ENCODE peak calls at places on chromosomes 5 and 9, in seven cellular contexts. P, U, Q, V, X, G and D are unnamed samples.
A peak's percentile ranks its signal among the peaks of the same experiment; 100 is the strongest.

GRCh38 chr5:173689713-173690360 is 73.4 kb upstream of the BOD1 start:
- DNase-seq in V (no peak), G (peak; percentile 76), U (no peak), Q (peak; percentile 48), X (peak; percentile 63), P (no peak), D (peak; percentile 68)

GRCh38 chr9:133261103-133261752 is 13.8 kb downstream of the ABO start:
- DNase-seq in Q (no peak), U (no peak), V (no peak), G (no peak), P (no peak), X (no peak), D (no peak)

GRCh38 chr9:87184956-87185642 is 237.8 kb upstream of the GAS1 start:
- DNase-seq in P (peak; percentile 87), X (no peak), V (no peak), Q (no peak), U (no peak), G (no peak), D (no peak)

GRCh38 chr5:74034738-74035137 is 408.7 kb downstream of the ARHGEF28 start:
- DNase-seq in G (no peak), U (no peak), V (no peak), X (no peak), P (peak; percentile 97), Q (peak; percentile 6), D (no peak)

GRCh38 chr9:109082091-109082620 is 37.6 kb downstream of the TMEM245 start:
- DNase-seq in P (no peak), V (no peak), X (no peak), Q (no peak), U (no peak), G (no peak), D (no peak)

GRCh38 chr5:119515192-119515591 is 62.9 kb downstream of the HSD17B4 start:
- DNase-seq in U (no peak), G (no peak), V (no peak), P (peak; percentile 52), Q (no peak), X (no peak), D (no peak)

GRCh38 chr9:108937561-108938305 is 3.5 kb downstream of the ABITRAM start:
- DNase-seq in G (no peak), P (no peak), X (no peak), U (no peak), V (no peak), Q (no peak), D (no peak)

GRCh38 chr5:147397616-147398015 is 112.3 kb downstream of the DPYSL3 start:
- DNase-seq in Q (peak; percentile 23), X (peak; percentile 81), G (no peak), P (no peak), V (no peak), U (no peak), D (no peak)

GRCh38 chr9:33437898-33438297 is 9.5 kb downstream of the AQP3 start:
- DNase-seq in X (no peak), G (peak; percentile 37), V (no peak), P (no peak), U (no peak), Q (no peak), D (no peak)

GRCh38 chr5:133653602-133653995 is 41.3 kb upstream of the FSTL4 start:
- DNase-seq in V (no peak), P (no peak), U (no peak), Q (no peak), X (no peak), G (no peak), D (no peak)

GRCh38 chr5:88829773-88830172 is 53.2 kb downstream of the MEF2C start:
- DNase-seq in Q (no peak), P (no peak), V (no peak), G (peak; percentile 27), X (no peak), U (no peak), D (no peak)

GRCh38 chr5:142095651-142096330 is 12.8 kb upstream of the NDFIP1 start:
- DNase-seq in Q (no peak), G (no peak), P (no peak), X (no peak), V (no peak), U (no peak), D (no peak)

GRCh38 chr5:156137482-156137881 is 189.5 kb upstream of the SGCD start:
- DNase-seq in X (no peak), G (no peak), Q (peak; percentile 31), V (no peak), P (peak; percentile 70), U (no peak), D (no peak)

GRCh38 chr5:57410374-57411320 is 72.0 kb downstream of the ACTBL2 start:
- DNase-seq in U (no peak), X (no peak), Q (no peak), P (no peak), V (no peak), G (no peak), D (no peak)

GRCh38 chr9:94948567-94949235 is 222.2 kb downstream of the AOPEP start:
- DNase-seq in X (no peak), G (no peak), P (peak; percentile 68), Q (no peak), U (no peak), V (no peak), D (no peak)

GRCh38 chr9:94941211-94941875 is 214.8 kb downstream of the AOPEP start:
- DNase-seq in X (no peak), P (peak; percentile 47), V (no peak), U (no peak), Q (peak; percentile 91), G (no peak), D (peak; percentile 25)

GRCh38 chr9:94945191-94946144 is 219.0 kb downstream of the AOPEP start:
- DNase-seq in V (no peak), U (no peak), G (no peak), X (peak; percentile 30), P (peak; percentile 95), Q (peak; percentile 81), D (no peak)

GRCh38 chr9:94946256-94946655 is 219.8 kb downstream of the AOPEP start:
- DNase-seq in V (no peak), U (no peak), Q (no peak), G (no peak), X (no peak), P (no peak), D (no peak)

DNA sequence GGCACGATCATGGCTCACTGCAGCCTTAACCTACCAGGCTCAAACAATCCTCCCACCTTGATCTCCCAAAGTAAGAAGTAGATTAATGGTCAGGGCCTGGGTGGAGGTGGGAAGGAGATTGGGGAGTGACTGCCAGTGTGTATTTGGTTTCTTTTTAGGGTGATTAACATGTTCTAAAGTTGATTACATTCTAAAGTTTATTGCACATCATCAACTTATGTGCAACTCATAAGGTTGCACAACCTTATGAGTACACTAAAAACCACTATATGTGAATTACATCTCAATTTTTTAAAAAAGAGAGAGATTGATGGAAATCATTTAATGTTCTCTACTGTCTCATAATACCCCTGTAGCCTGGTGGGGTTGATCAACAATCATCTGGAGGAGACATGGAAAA is 218.1 kb downstream of the AOPEP start:
- DNase-seq in G (no peak), Q (no peak), X (no peak), U (no peak), P (no peak), V (no peak), D (no peak)
- H3K27ac ChIP-seq in G (no peak overlapping the region), Q (peak overlapping the region; percentile 93), X (no peak overlapping the region), U (no peak overlapping the region), P (peak overlapping the region; percentile 89), V (no peak overlapping the region), D (no peak overlapping the region)

GRCh38 chr5:157915638-157916037 is 56.7 kb upstream of the CLINT1 start:
- DNase-seq in X (no peak), Q (peak; percentile 31), G (peak; percentile 26), V (peak; percentile 57), P (peak; percentile 65), U (peak; percentile 67), D (peak; percentile 96)
- H3K4me1 ChIP-seq in X (peaks cover 16% of the 10 kb centered on the region), Q (peaks cover 8% of the 10 kb centered on the region), G (peaks cover 95% of the 10 kb centered on the region), V (peaks cover 13% of the 10 kb centered on the region), P (no peaks in the 10 kb centered on the region), U (peaks cover 70% of the 10 kb centered on the region), D (peaks cover 9% of the 10 kb centered on the region)

GRCh38 chr5:134738133-134738962 is at the start of gene CAMLG:
- DNase-seq in P (peak; percentile 96), Q (peak; percentile 99), G (peak; percentile 98), X (peak; percentile 99), V (peak; percentile 94), U (peak; percentile 98), D (peak; percentile 96)

GRCh38 chr5:134736173-134736812 is 2.1 kb upstream of the CAMLG start:
- DNase-seq in G (peak; percentile 34), U (no peak), Q (no peak), P (no peak), V (no peak), X (no peak), D (no peak)

GRCh38 chr5:134742134-134742533 is 3.8 kb downstream of the CAMLG start:
- DNase-seq in U (no peak), P (no peak), V (no peak), Q (no peak), G (no peak), X (no peak), D (no peak)

GRCh38 chr5:134741052-134741451 is 2.7 kb downstream of the CAMLG start:
- DNase-seq in Q (no peak), U (no peak), P (no peak), X (no peak), G (no peak), V (no peak), D (no peak)

DNA sequence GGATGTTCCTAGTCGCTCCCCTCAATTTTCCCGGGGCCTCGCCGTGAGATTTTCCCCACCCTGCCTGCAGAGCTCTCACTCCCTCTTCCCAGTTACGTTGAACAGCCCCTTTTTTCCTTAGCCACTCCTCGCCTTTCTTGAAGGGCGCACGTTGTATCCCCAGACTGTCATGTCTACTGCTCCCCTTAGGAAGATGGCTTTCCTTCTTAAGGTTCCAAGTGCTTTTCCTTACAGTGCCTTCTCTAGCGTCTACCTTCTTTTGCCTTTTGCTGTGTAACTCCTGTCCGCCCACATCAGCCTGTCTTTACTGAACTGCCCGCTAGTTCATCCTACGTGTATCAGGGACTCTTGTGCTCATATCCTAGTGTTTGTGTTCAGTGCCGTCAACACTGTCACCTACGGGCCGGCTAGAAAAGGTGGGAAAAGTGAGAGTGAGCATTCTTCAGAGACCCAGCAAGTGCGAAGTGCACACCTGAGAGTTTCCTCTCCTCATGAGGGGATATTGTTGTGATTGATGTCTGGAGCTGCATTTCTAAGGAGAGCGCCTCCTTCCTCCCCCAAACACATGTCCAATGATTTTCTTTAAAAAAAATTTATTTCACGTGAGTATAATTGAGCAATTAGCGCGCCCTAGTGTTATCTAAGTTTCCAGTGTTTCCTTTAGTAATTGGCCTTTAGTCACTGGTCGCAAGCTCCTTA is 764 bp downstream of the CAMLG start:
- DNase-seq in V (no peak), Q (peak; percentile 70), U (no peak), X (peak; percentile 77), P (peak; percentile 53), G (peak; percentile 65), D (peak; percentile 38)
- TF ChIP-seq CTCF in V (no peak), Q (peak; percentile 34), U (no peak), X (peak; percentile 16), P (no peak), G (peak; percentile 82), D (no peak)

DNA sequence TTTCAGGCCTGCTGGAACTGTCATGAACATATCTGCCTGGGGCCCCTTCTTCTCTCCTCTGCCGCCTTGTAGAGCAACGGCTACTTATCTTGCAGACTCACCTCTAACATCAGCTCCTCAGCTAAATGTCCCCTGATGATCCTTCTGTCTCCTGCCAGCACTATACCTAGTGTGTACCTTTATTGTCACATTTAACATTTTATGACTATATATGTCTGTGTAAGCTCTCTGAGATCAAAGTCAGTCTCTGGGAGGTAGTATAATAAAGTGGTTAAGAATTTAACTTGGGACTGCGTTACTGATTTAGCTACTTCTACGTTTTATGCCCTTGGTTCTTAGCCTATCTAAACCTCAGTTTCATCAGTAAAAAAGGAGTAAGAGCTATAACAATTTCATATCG is 2.2 kb downstream of the TMED7 start:
- DNase-seq in V (no peak), U (no peak), X (no peak), G (no peak), Q (no peak), P (no peak), D (no peak)
- H3K27ac ChIP-seq in V (no peak overlapping the region), U (no peak overlapping the region), X (no peak overlapping the region), G (no peak overlapping the region), Q (no peak overlapping the region), P (no peak overlapping the region), D (no peak overlapping the region)